ENCODE peak calls at places on chromosome 17, in seven cellular contexts. C is adrenal gland, L is prostate gland, Q is uterus, B is testis, T is heart left ventricle, D is GM12878. K is an unnamed sample.

GRCh38 chr17:36691606-36692005 is 90.2 kb downstream of the MRM1 start:
- DNase-seq in Q (no peak), B (no peak), L (no peak), D (no peak), T (no peak), C (no peak), K (no peak)

GRCh38 chr17:62774338-62774737 is 33.8 kb downstream of the MARCHF10 start:
- DNase-seq in Q (no peak), B (no peak), T (no peak), D (no peak), C (no peak), L (no peak), K (no peak)

GRCh38 chr17:3772764-3773163 is 28.2 kb downstream of the ITGAE start:
- DNase-seq in B (no peak), D (no peak), Q (no peak), C (no peak), T (no peak), L (no peak), K (peak; percentile 28)

GRCh38 chr17:79223953-79224352 is 149.3 kb downstream of the ENGASE start:
- DNase-seq in D (no peak), L (no peak), Q (no peak), B (no peak), T (no peak), C (no peak), K (no peak)

GRCh38 chr17:73027130-73027741 is 65.3 kb downstream of the SLC39A11 start:
- DNase-seq in D (no peak), C (no peak), L (no peak), Q (no peak), T (no peak), B (no peak), K (no peak)

GRCh38 chr17:42677921-42678781 is 1.4 kb upstream of the PLEKHH3 start:
- DNase-seq in Q (peak; percentile 90), D (no peak), B (peak; percentile 93), L (peak; percentile 70), C (peak; percentile 91), T (peak; percentile 94), K (peak; percentile 92)

GRCh38 chr17:57342963-57343589 is 86.8 kb downstream of the MSI2 start:
- DNase-seq in T (no peak), C (no peak), Q (no peak), D (no peak), L (no peak), B (no peak), K (no peak)

GRCh38 chr17:28524476-28525415 is 18.6 kb downstream of the FOXN1 start:
- DNase-seq in T (peak; percentile 57), B (no peak), L (peak; percentile 88), Q (no peak), D (no peak), C (no peak), K (no peak)

GRCh38 chr17:48878920-48879898 is 13.4 kb upstream of the ATP5MC1 start:
- DNase-seq in D (peak; percentile 55), C (peak; percentile 57), T (no peak), Q (peak; percentile 54), L (peak; percentile 48), B (peak; percentile 61), K (no peak)

GRCh38 chr17:37239690-37240344 is 136.0 kb upstream of the C17orf78 start:
- DNase-seq in Q (no peak), C (no peak), D (no peak), T (no peak), L (no peak), B (no peak), K (no peak)

GRCh38 chr17:37358098-37358829 is 17.5 kb upstream of the C17orf78 start:
- DNase-seq in B (peak; percentile 71), L (peak; percentile 68), T (no peak), D (no peak), C (peak; percentile 74), Q (peak; percentile 48), K (peak; percentile 65)

GRCh38 chr17:13001991-13002615 is 15.7 kb downstream of the ELAC2 start:
- DNase-seq in Q (no peak), L (no peak), T (no peak), D (no peak), C (no peak), B (no peak), K (no peak)

GRCh38 chr17:41308251-41308917 is 725 bp downstream of the KRTAP16-1 start:
- DNase-seq in T (peak; percentile 77), C (no peak), B (no peak), D (peak; percentile 40), Q (no peak), L (peak; percentile 44), K (no peak)

GRCh38 chr17:56592487-56593072 is 919 bp upstream of the NOG start:
- DNase-seq in L (peak; percentile 25), Q (peak; percentile 18), T (peak; percentile 86), B (peak; percentile 68), C (peak; percentile 30), D (no peak), K (peak; percentile 64)

GRCh38 chr17:49456172-49456965 is 38.7 kb upstream of the NGFR start:
- DNase-seq in L (no peak), Q (peak; percentile 31), C (peak; percentile 32), B (peak; percentile 52), D (no peak), T (no peak), K (no peak)

GRCh38 chr17:82029391-82029790 is 2.1 kb upstream of the RAC3 start:
- DNase-seq in Q (no peak), B (peak; percentile 87), T (no peak), L (no peak), D (no peak), C (no peak), K (peak; percentile 77)

GRCh38 chr17:51128089-51128488 is 7.4 kb upstream of the SPAG9 start:
- DNase-seq in L (no peak), T (no peak), D (no peak), C (no peak), B (no peak), Q (no peak), K (no peak)

GRCh38 chr17:82868715-82869131 is 28.9 kb upstream of the ZNF750 start:
- DNase-seq in T (no peak), B (no peak), Q (no peak), C (no peak), D (no peak), L (no peak), K (no peak)

DNA sequence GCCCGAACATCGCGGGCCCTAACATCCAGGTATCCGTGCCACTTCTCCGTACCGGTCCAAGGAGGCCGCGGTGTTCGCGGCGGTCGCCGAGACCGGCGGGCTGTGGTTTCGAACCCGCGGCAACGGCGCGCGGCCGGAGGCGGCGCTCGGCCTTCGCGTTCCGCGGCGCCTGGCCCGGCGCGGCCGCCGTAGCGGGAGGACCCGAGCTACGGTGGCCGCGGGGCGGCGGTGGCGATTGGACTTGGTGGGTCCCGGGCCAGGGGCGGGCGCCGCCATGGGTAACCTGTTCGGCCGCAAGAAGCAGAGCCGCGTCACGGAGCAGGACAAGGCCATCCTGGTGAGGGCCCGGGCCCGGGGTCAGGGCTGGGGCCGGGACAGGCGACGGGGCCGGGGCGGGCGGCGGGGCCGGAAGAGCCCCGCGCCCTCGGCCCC is at the start of gene CHMP6:
- DNase-seq in C (peak; percentile 68), D (no peak), T (peak; percentile 88), L (peak; percentile 61), B (peak; percentile 76), Q (peak; percentile 72), K (peak; percentile 78)
- TF ChIP-seq POLR2A in C (peak; percentile 26), D (peak; percentile 72), T (peak; percentile 48), L (no peak), B (no peak), Q (peak; percentile 44), K (peak; percentile 45)

DNA sequence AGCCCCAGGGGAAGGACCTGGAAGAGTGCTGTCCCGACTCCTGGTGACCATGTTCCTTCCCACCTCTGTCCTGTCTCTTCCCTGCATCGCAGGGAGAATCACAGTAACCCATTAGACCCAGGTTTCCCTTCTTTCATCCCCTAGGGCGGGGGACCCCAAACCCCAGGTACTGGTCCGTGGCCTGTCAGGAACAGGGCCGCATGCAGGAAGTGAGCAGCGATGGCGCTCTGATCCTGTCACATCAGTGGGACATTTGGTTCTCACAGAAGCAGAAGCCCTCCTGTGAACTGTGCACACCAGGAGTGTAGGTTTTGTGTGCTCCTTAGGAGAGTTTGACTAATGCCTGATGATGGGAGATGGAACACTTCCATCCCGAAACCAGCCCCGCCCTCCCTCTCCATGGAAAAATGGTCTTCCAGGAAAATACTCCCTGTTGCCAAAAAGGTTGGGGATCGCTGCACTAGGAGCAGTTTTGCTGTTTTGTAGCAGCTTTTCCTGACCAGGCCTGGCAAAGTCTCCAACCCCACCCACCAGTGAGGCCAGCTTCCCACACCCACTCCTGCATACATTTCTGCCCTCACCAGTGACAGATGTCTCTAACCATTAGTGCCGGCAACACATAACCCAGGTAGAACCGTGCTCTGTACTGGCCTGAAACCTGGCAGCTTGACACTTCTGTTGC is 10.5 kb downstream of the MNT start:
- DNase-seq in B (no peak), D (no peak), C (peak; percentile 33), Q (no peak), T (peak; percentile 37), L (no peak), K (no peak)
- H3K4me1 ChIP-seq in B (peaks cover 49% of the 10 kb centered on the region), D (peaks cover 15% of the 10 kb centered on the region), C (peaks cover 24% of the 10 kb centered on the region), Q (peaks cover 19% of the 10 kb centered on the region), T (peaks cover 43% of the 10 kb centered on the region), L (peaks cover 23% of the 10 kb centered on the region), K (peaks cover 18% of the 10 kb centered on the region)

DNA sequence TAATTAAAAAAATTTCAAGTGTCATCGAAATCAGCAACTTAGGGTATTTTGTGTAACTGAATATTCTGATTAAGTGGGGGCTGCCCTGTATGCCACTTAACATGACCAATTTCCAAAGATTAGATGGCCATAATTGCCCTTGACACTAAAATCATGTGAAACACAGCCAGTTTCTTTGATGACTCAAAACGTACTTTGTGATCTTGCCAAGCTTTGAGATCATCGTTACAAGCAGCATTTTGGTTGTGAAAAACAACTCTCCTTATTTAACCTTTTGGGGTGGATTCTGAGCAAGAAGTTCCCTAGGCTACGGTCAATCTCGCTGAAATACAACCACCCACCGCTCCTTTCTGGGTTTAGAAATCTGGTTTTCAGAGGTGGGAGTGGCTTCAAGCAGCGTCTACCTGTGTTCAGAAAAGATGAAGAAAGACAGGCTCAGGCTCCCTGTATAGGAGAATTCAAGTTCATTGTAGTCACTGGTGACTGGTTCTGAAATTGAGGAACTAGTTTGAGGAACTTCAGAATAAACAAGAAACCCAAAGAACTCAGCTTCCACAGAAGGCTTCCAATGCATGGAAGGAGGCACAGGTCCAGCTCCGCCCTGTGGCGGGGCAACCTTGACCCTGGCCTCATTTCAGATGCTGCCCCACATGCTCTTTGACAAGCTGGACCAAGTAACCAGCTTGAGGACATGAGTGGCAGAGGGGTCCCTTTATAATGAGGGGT is 9.4 kb downstream of the MAP3K14 start:
- DNase-seq in B (no peak), D (peak; percentile 90), C (no peak), T (no peak), L (peak; percentile 37), Q (peak; percentile 71), K (no peak)
- H3K4me3 ChIP-seq in B (no peak overlapping the region), D (peak overlapping the region; percentile 14), C (no peak overlapping the region), T (no peak overlapping the region), L (no peak overlapping the region), Q (no peak overlapping the region), K (no peak overlapping the region)

GRCh38 chr17:17208013-17208412 is 1.9 kb upstream of the PLD6 start:
- DNase-seq in Q (no peak), D (no peak), B (no peak), L (no peak), T (no peak), C (no peak), K (no peak)

GRCh38 chr17:17206149-17206912 is at the start of gene PLD6:
- DNase-seq in B (peak; percentile 92), L (peak; percentile 74), Q (peak; percentile 79), T (peak; percentile 90), D (peak; percentile 72), C (peak; percentile 93), K (peak; percentile 92)

GRCh38 chr17:17205368-17206148 is 575 bp downstream of the PLD6 start:
- DNase-seq in B (peak; percentile 74), L (peak; percentile 62), Q (peak; percentile 53), C (peak; percentile 82), T (peak; percentile 78), D (peak; percentile 23), K (peak; percentile 83)

GRCh38 chr17:17204635-17205231 is 1.4 kb downstream of the PLD6 start:
- DNase-seq in T (no peak), B (no peak), L (no peak), Q (no peak), C (no peak), D (no peak), K (no peak)

GRCh38 chr17:17206913-17207368 is 808 bp upstream of the PLD6 start:
- DNase-seq in T (no peak), L (no peak), Q (no peak), D (no peak), C (no peak), B (no peak), K (no peak)
- TF ChIP-seq POLR2A in T (no peak), L (peak; percentile 14), Q (no peak), D (no peak), C (peak; percentile 24), B (no peak), K (no peak)